ENCODE peak calls at places on chromosomes 2 and 18, in seven cellular contexts. B, X, M, K, A, C and G are unnamed samples.
A peak's percentile ranks its signal among the peaks of the same experiment; 100 is the strongest.

GRCh38 chr18:7617738-7618422 is 50.8 kb downstream of the PTPRM start:
- DNase-seq in B (no peak), X (no peak), M (no peak), K (peak; percentile 45), A (peak; percentile 35), C (no peak), G (no peak)

GRCh38 chr2:84881581-84882414 is 914 bp upstream of the TRABD2A start:
- DNase-seq in B (peak; percentile 76), X (peak; percentile 83), M (peak; percentile 65), K (peak; percentile 76), A (peak; percentile 85), C (peak; percentile 84), G (peak; percentile 95)

GRCh38 chr2:56648802-56649201 is 465.0 kb downstream of the CCDC85A start:
- DNase-seq in B (no peak), X (no peak), M (no peak), K (no peak), A (peak; percentile 37), C (no peak), G (no peak)

GRCh38 chr2:156110890-156111289 is 221.6 kb downstream of the NR4A2 start:
- DNase-seq in B (peak; percentile 16), X (no peak), M (peak; percentile 9), K (no peak), A (no peak), C (no peak), G (peak; percentile 46)

GRCh38 chr2:96537734-96538486 is 1.4 kb downstream of the ARID5A start:
- DNase-seq in B (no peak), X (no peak), M (peak; percentile 58), K (no peak), A (no peak), C (no peak), G (peak; percentile 74)

GRCh38 chr2:120828832-120829632 is 93.4 kb downstream of the GLI2 start:
- DNase-seq in B (no peak), X (no peak), M (no peak), K (no peak), A (no peak), C (no peak), G (no peak)

GRCh38 chr18:36583155-36583745 is 245.6 kb downstream of the TPGS2 start:
- DNase-seq in B (peak; percentile 24), X (peak; percentile 23), M (no peak), K (no peak), A (no peak), C (no peak), G (no peak)

GRCh38 chr2:36780231-36780808 is 83.8 kb downstream of the VIT start:
- DNase-seq in B (peak; percentile 66), X (no peak), M (no peak), K (no peak), A (peak; percentile 78), C (no peak), G (no peak)

GRCh38 chr2:44774826-44775492 is 166.5 kb upstream of the SIX3 start:
- DNase-seq in B (no peak), X (no peak), M (no peak), K (no peak), A (no peak), C (no peak), G (no peak)

GRCh38 chr18:14978962-14979535 is 231.1 kb downstream of the ANKRD30B start:
- DNase-seq in B (no peak), X (no peak), M (no peak), K (no peak), A (peak; percentile 47), C (no peak), G (peak; percentile 44)

GRCh38 chr2:161484061-161484460 is 68.0 kb downstream of the TBR1 start:
- DNase-seq in B (no peak), X (no peak), M (no peak), K (no peak), A (no peak), C (no peak), G (no peak)

GRCh38 chr2:11532434-11533055 is 1.3 kb upstream of the GREB1 start:
- DNase-seq in B (no peak), X (no peak), M (no peak), K (no peak), A (peak; percentile 58), C (no peak), G (no peak)

GRCh38 chr18:31156831-31157763 is 5.6 kb downstream of the DSC1 start:
- DNase-seq in B (no peak), X (no peak), M (no peak), K (no peak), A (no peak), C (no peak), G (no peak)

GRCh38 chr2:33442528-33443069 is 33.9 kb upstream of the RASGRP3 start:
- DNase-seq in B (no peak), X (no peak), M (no peak), K (no peak), A (peak; percentile 73), C (no peak), G (no peak)

GRCh38 chr18:79712206-79712857 is 32.7 kb downstream of the CTDP1 start:
- DNase-seq in B (no peak), X (no peak), M (no peak), K (no peak), A (no peak), C (no peak), G (no peak)

DNA sequence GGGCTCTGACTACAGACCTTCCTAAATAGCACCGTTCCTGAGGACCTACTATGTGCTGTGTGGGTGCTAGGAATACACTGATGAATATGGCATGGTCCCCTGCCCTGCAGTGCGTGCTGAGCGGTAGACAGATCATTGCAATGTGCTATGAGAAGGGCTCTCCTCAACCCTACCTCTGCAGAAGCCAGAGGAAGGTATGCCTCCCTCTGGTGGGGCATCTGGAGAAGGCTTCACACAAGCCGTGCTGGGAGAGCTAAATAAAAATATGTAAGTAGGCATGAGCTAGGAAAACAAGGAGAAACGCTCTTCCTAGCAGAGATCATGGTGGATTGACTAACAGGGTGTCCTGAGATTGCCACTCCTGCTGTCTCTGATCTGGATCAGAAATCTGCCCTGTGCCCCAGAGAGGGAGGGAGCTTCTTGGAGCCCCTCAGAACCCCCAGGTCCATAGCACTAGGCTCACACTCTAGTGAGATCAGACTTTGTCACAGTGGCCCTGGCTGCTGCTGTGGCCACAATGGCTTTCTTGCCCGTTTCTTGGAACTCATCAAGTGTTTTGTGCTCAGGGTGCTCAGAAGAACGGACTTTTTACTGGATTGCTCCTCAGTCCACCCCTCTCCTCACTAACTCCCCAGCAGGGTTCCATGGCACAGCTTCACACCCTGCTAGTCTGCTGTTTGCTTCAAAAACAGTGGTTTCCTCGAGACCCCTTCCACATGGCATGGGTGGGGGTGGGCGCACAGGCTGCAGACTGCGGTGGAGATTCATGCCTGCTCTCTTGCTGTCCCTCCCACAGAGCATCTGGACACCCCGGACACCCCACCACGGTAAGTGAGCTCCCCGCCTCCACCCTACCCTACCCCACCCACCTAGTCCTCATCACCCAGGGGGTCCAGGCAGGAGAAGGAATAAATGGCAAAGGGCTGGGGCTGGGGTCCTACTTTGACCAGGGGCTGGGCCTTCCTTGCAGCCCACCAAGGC is 14.2 kb downstream of the SIGLEC15 start:
- DNase-seq in B (no peak), X (no peak), M (no peak), K (no peak), A (peak; percentile 86), C (no peak), G (peak; percentile 48)
- TF ChIP-seq CTCF in B (peak; percentile 31), X (peak; percentile 58), M (peak; percentile 36), K (peak; percentile 60), A (peak; percentile 86), C (no peak), G (peak; percentile 33)

DNA sequence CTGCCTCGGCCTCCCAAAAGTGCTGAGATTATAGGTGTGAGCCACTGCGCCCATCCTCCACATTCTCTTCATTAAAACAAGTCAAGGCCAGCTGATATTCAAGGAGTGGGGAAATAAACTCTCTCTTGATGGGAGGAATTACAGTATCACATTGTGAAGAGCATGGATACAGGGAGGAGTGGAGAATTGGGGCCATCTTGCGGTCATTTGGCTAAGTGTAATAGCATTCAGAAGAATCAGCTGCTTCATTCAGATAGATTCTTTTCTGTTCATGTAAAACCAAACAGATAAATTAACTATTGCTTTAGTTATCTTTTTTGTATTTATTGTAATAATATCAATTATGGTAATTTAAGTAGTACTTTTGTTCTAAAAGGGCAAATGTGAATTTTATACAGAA is 156.3 kb downstream of the UBR3 start:
- DNase-seq in B (no peak), X (no peak), M (no peak), K (no peak), A (no peak), C (no peak), G (no peak)
- TF ChIP-seq CTCF in B (no peak), X (peak; percentile 23), M (no peak), K (no peak), A (no peak), C (no peak), G (no peak)

DNA sequence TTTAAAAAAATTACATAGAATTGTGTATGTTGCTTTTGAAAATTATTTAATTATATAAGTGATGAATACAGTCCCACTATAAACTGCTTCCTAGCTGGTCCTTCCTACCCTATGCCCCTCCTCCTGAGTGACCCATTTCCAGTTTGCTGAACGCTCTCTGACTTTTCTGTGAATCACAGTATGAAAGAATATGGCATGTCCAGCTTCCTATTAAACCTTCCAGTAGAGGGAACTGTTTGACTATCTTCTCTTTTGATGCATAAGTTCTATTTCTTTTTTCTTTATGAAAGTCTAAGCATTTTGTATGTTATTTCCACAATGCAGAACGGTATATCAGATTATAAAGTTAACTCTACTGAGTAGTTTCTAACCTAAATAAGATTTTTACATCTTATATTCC is 41.3 kb downstream of the PSMG2 start:
- DNase-seq in B (peak; percentile 69), X (no peak), M (no peak), K (no peak), A (peak; percentile 90), C (no peak), G (no peak)
- TF ChIP-seq CTCF in B (peak; percentile 53), X (peak; percentile 71), M (peak; percentile 36), K (peak; percentile 66), A (peak; percentile 59), C (peak; percentile 36), G (peak; percentile 64)

GRCh38 chr18:27004056-27004829 is 138.7 kb upstream of the AQP4 start:
- DNase-seq in B (no peak), X (no peak), M (no peak), K (no peak), A (peak; percentile 30), C (no peak), G (no peak)

GRCh38 chr18:27009293-27009692 is 143.8 kb upstream of the AQP4 start:
- DNase-seq in B (no peak), X (no peak), M (no peak), K (no peak), A (no peak), C (no peak), G (no peak)

GRCh38 chr18:27007880-27008279 is 142.4 kb upstream of the AQP4 start:
- DNase-seq in B (no peak), X (no peak), M (no peak), K (no peak), A (no peak), C (no peak), G (no peak)

GRCh38 chr18:27008575-27008974 is 143.1 kb upstream of the AQP4 start:
- DNase-seq in B (no peak), X (no peak), M (no peak), K (no peak), A (no peak), C (no peak), G (no peak)

DNA sequence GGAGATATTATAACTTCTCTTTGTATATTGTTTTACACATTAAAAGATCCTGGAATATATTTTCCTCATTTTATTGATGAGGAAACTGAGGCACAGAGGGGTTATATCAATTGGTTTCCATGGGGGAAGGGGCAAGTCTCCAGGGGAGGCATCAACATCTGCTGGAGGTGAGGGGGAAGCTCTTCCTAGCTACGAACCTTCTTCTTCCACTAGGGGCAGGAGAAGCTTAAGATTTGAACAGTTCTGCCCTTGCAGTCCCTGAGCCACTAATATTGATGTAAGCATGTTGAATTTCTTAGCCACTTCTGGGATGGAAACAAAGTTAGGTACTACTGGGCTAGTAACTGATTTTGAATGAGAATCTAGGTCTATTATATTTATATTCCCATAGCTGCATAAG is 140.1 kb upstream of the AQP4 start:
- DNase-seq in B (peak; percentile 8), X (no peak), M (no peak), K (no peak), A (peak; percentile 5), C (no peak), G (no peak)
- TF ChIP-seq CTCF in B (peak; percentile 48), X (peak; percentile 59), M (peak; percentile 58), K (no peak), A (peak; percentile 26), C (no peak), G (no peak)